ENCODE peak calls at places on chromosomes 3 and 15, in eight cellular contexts. W, I, J, T, F, V, K and L are unnamed samples.

GRCh38 chr15:82767163-82767829 is 38.6 kb downstream of the FSD2 start:
- DNase-seq in W (no peak), I (no peak), J (no peak), T (no peak), F (no peak), V (no peak), K (no peak), L (no peak)

GRCh38 chr3:50602675-50603191 is 8.8 kb downstream of the CISH start:
- DNase-seq in W (no peak), I (no peak), J (peak), T (no peak), F (no peak), V (peak), K (peak), L (no peak)

GRCh38 chr15:89206908-89207331 is 14.5 kb downstream of the RLBP1 start:
- DNase-seq in W (peak), I (peak), J (peak), T (peak), F (peak), V (peak), K (peak), L (peak)

GRCh38 chr3:52518723-52519444 is 14.8 kb downstream of the NT5DC2 start:
- DNase-seq in W (peak), I (no peak), J (no peak), T (no peak), F (no peak), V (no peak), K (no peak), L (no peak)

GRCh38 chr15:80480171-80480811 is 76.1 kb downstream of the ARNT2 start:
- DNase-seq in W (no peak), I (no peak), J (no peak), T (no peak), F (no peak), V (no peak), K (no peak), L (peak)

GRCh38 chr3:7190094-7190493 is 329.2 kb downstream of the GRM7 start:
- DNase-seq in W (no peak), I (no peak), J (no peak), T (no peak), F (peak), V (no peak), K (no peak), L (no peak)

GRCh38 chr15:78944202-78944625 is 632 bp downstream of the CTSH start:
- DNase-seq in W (no peak), I (no peak), J (no peak), T (no peak), F (no peak), V (no peak), K (no peak), L (no peak)

GRCh38 chr3:79167651-79168416 is 600.0 kb downstream of the ROBO1 start:
- DNase-seq in W (no peak), I (no peak), J (peak), T (no peak), F (peak), V (no peak), K (no peak), L (peak)

GRCh38 chr15:56698268-56698667 is 35.0 kb downstream of the ZNF280D start:
- DNase-seq in W (no peak), I (no peak), J (no peak), T (no peak), F (no peak), V (no peak), K (no peak), L (no peak)

GRCh38 chr3:123286308-123287023 is 84.7 kb downstream of the SEC22A start:
- DNase-seq in W (peak), I (peak), J (peak), T (peak), F (peak), V (no peak), K (peak), L (peak)

GRCh38 chr15:32737246-32737757 is 19.5 kb downstream of the GREM1 start:
- DNase-seq in W (no peak), I (no peak), J (no peak), T (no peak), F (no peak), V (no peak), K (no peak), L (no peak)

GRCh38 chr15:54979949-54980348 is 216.8 kb downstream of the RSL24D1 start:
- DNase-seq in W (no peak), I (no peak), J (no peak), T (no peak), F (no peak), V (no peak), K (no peak), L (no peak)

GRCh38 chr3:176650478-176650877 is 546.8 kb downstream of the TBL1XR1 start:
- DNase-seq in W (peak), I (no peak), J (no peak), T (no peak), F (no peak), V (no peak), K (no peak), L (peak)

GRCh38 chr15:53437985-53438841 is 321.2 kb downstream of the WDR72 start:
- DNase-seq in W (no peak), I (no peak), J (no peak), T (no peak), F (no peak), V (no peak), K (no peak), L (no peak)

GRCh38 chr3:22377421-22377820 is 626.4 kb upstream of the ZNF385D start:
- DNase-seq in W (no peak), I (no peak), J (no peak), T (no peak), F (no peak), V (no peak), K (no peak), L (peak)

GRCh38 chr3:116667791-116668190 is 41.8 kb upstream of the TUSC7 start:
- DNase-seq in W (no peak), I (no peak), J (no peak), T (no peak), F (no peak), V (no peak), K (no peak), L (no peak)

GRCh38 chr3:132642539-132642847 is 17.1 kb downstream of the ACAD11 start:
- DNase-seq in W (no peak), I (no peak), J (no peak), T (no peak), F (no peak), V (no peak), K (no peak), L (no peak)

GRCh38 chr15:22958487-22959280 is 21.5 kb downstream of the CYFIP1 start:
- DNase-seq in W (no peak), I (no peak), J (no peak), T (no peak), F (no peak), V (no peak), K (no peak), L (no peak)

GRCh38 chr3:49644684-49645083 is 29.5 kb upstream of the APEH start:
- DNase-seq in W (no peak), I (no peak), J (no peak), T (no peak), F (no peak), V (no peak), K (no peak), L (no peak)

GRCh38 chr15:58040117-58040516 is 25.4 kb downstream of the ALDH1A2 start:
- DNase-seq in W (no peak), I (no peak), J (peak), T (no peak), F (no peak), V (no peak), K (no peak), L (no peak)

GRCh38 chr15:96657096-96657495 is 326.6 kb downstream of the NR2F2 start:
- DNase-seq in W (no peak), I (no peak), J (no peak), T (no peak), F (no peak), V (no peak), K (no peak), L (no peak)

GRCh38 chr15:69660658-69661405 is 208.2 kb downstream of the RPLP1 start:
- DNase-seq in W (no peak), I (no peak), J (no peak), T (no peak), F (no peak), V (no peak), K (no peak), L (no peak)

GRCh38 chr3:39491733-39492350 is 24.4 kb downstream of the MOBP start:
- DNase-seq in W (no peak), I (no peak), J (no peak), T (no peak), F (no peak), V (no peak), K (no peak), L (no peak)

GRCh38 chr3:188126931-188127330 is 27.0 kb upstream of the LPP start:
- DNase-seq in W (no peak), I (no peak), J (no peak), T (no peak), F (no peak), V (no peak), K (no peak), L (no peak)

GRCh38 chr3:195078891-195079440 is 192.0 kb downstream of the XXYLT1 start:
- DNase-seq in W (no peak), I (no peak), J (no peak), T (no peak), F (no peak), V (no peak), K (no peak), L (no peak)

GRCh38 chr15:77630956-77631789 is 1.5 kb downstream of the LINGO1 start:
- DNase-seq in W (no peak), I (no peak), J (no peak), T (peak), F (peak), V (no peak), K (peak), L (no peak)

GRCh38 chr3:183576487-183577107 is 21.1 kb upstream of the KLHL6 start:
- DNase-seq in W (no peak), I (peak), J (peak), T (peak), F (peak), V (no peak), K (no peak), L (no peak)

GRCh38 chr15:82117296-82117695 is 71.5 kb upstream of the MEX3B start:
- DNase-seq in W (no peak), I (no peak), J (no peak), T (no peak), F (no peak), V (no peak), K (no peak), L (no peak)

GRCh38 chr15:67905628-67906027 is 65.8 kb upstream of the RNU6-1 start:
- DNase-seq in W (no peak), I (no peak), J (no peak), T (no peak), F (no peak), V (no peak), K (no peak), L (no peak)

GRCh38 chr15:35173444-35174118 is 88.5 kb upstream of the NANOGP8 start:
- DNase-seq in W (peak), I (no peak), J (no peak), T (no peak), F (no peak), V (no peak), K (no peak), L (peak)

GRCh38 chr3:120093119-120093922 is 926 bp downstream of the GSK3B start:
- DNase-seq in W (no peak), I (peak), J (peak), T (peak), F (peak), V (no peak), K (peak), L (peak)

GRCh38 chr3:157064402-157064801 is 95.5 kb downstream of the CCNL1 start:
- DNase-seq in W (no peak), I (no peak), J (no peak), T (no peak), F (no peak), V (no peak), K (no peak), L (no peak)

GRCh38 chr3:78729921-78730320 is 1037.9 kb downstream of the ROBO1 start:
- DNase-seq in W (no peak), I (no peak), J (no peak), T (no peak), F (no peak), V (no peak), K (no peak), L (no peak)

GRCh38 chr3:141434255-141434654 is 52.6 kb upstream of the RASA2 start:
- DNase-seq in W (no peak), I (no peak), J (no peak), T (no peak), F (no peak), V (no peak), K (no peak), L (no peak)
- H3K27ac ChIP-seq in W (no peak), I (no peak), J (peak), T (no peak), F (no peak), V (no peak), K (no peak), L (no peak)

GRCh38 chr15:71050461-71050860 is 64.8 kb upstream of the THSD4 start:
- DNase-seq in W (no peak), I (no peak), J (no peak), T (no peak), F (no peak), V (no peak), K (no peak), L (no peak)
- TF ChIP-seq CTCF in W (no peak), I (no peak), J (no peak), T (no peak), F (no peak), V (no peak), K (no peak), L (no peak)

GRCh38 chr3:149167898-149168297 is 38.5 kb downstream of the HPS3 start:
- DNase-seq in W (no peak), I (no peak), J (no peak), T (no peak), F (no peak), V (no peak), K (no peak), L (no peak)

GRCh38 chr3:149163066-149163465 is 33.6 kb downstream of the HPS3 start:
- DNase-seq in W (no peak), I (peak), J (no peak), T (no peak), F (no peak), V (no peak), K (no peak), L (no peak)

GRCh38 chr3:149160754-149161289 is 31.4 kb downstream of the HPS3 start:
- DNase-seq in W (no peak), I (no peak), J (no peak), T (no peak), F (no peak), V (no peak), K (no peak), L (no peak)

GRCh38 chr3:149162007-149162406 is 32.6 kb downstream of the HPS3 start:
- DNase-seq in W (no peak), I (no peak), J (no peak), T (no peak), F (no peak), V (no peak), K (no peak), L (no peak)
- H3K27ac ChIP-seq in W (no peak), I (no peak), J (no peak), T (no peak), F (no peak), V (no peak), K (no peak), L (no peak)

GRCh38 chr15:83837946-83838571 is 184.1 kb downstream of the ADAMTSL3 start:
- DNase-seq in W (peak), I (peak), J (peak), T (peak), F (no peak), V (no peak), K (peak), L (no peak)
- TF ChIP-seq CTCF in W (peak), I (peak), J (peak), T (peak), F (peak), V (no peak), K (peak), L (peak)

DNA sequence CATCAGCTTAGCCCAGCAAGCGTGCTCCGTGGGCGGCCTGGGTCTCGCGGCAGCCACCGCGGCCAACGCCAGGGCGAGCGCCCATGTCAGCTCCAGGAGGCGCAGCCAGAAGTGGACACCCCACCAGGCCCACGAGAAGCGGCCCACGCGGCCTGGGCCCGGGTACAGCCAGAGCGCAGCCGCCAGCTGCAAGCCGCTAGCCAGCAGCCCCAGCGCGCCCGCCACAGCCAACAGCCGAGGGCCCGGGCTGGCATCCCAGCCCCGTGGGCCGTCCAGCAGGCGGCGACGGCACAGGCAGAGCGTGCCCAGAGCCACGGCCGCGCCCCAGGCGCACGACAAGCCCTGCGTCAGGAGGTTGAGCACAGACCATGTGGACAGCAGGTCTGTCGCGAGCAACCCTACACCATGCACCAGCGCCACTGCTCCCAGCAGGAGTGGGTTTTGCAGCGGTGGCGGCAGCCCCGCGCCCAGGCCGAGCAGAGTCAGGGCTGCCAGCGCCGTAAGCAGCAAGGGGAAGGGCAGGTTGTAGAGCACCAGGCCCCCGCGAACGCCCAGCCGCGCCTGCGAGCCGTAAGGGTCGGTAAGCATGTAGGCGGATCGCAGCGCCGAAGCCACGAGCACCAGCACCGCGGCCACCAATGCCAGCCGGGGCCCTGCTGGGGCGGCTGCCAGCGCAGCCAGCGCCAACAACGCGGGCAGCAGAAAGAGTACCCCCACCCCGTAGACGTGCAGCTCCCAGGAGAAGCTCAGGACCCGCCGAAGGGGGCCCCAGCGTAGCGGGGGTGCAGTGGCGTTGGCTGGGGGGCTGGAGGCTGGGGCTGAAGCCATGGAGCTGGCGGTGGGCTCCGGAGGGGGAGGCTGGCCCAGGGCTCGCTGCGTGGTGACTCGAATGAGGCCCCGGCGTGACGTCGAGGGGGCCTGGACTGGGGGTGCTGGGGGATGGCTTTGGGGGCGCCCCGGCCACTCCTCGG is 4.9 kb downstream of the PRRT3 start:
- DNase-seq in W (no peak), I (no peak), J (peak), T (peak), F (peak), V (peak), K (peak), L (peak)
- H3K27ac ChIP-seq in W (no peak), I (no peak), J (no peak), T (no peak), F (no peak), V (peak), K (peak), L (peak)

GRCh38 chr3:87082806-87083440 is 92.0 kb upstream of the VGLL3 start:
- DNase-seq in W (peak), I (peak), J (peak), T (peak), F (peak), V (no peak), K (peak), L (peak)

GRCh38 chr3:87084868-87085267 is 93.9 kb upstream of the VGLL3 start:
- DNase-seq in W (no peak), I (no peak), J (no peak), T (no peak), F (no peak), V (no peak), K (no peak), L (no peak)

GRCh38 chr3:87088984-87089841 is 98.3 kb upstream of the VGLL3 start:
- DNase-seq in W (no peak), I (no peak), J (no peak), T (peak), F (peak), V (peak), K (peak), L (peak)

DNA sequence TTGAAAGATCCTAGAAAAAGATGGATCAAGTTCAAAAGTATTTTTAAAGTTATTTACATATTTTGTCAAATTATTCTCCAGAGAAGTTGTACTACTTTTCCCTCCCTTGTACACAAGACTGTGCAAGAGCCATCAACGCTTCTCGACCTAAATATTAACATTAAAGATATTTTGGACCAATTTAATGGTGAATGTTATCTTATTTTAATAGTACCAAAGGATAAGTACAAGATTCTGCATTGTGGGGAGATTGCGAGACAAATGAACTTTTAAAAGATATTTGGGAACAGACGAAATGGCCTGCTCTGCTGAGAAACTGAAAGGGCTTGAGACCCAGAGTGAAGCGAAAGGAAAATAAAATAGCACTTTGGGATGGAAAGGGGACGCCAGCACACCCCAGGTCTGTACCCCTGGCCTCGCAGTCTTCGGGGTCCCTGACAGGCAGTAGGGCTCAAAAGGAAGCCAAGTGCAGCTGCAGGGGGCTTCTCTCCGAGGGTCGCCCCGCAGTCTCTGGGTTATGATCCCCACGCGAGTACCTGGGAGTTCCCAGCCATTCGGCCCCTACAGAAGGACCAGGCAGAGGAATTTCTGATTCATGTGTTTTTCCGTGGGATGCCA is 97.5 kb upstream of the VGLL3 start:
- DNase-seq in W (no peak), I (no peak), J (no peak), T (no peak), F (no peak), V (no peak), K (no peak), L (peak)
- TF ChIP-seq CTCF in W (no peak), I (no peak), J (no peak), T (no peak), F (no peak), V (no peak), K (no peak), L (no peak)

DNA sequence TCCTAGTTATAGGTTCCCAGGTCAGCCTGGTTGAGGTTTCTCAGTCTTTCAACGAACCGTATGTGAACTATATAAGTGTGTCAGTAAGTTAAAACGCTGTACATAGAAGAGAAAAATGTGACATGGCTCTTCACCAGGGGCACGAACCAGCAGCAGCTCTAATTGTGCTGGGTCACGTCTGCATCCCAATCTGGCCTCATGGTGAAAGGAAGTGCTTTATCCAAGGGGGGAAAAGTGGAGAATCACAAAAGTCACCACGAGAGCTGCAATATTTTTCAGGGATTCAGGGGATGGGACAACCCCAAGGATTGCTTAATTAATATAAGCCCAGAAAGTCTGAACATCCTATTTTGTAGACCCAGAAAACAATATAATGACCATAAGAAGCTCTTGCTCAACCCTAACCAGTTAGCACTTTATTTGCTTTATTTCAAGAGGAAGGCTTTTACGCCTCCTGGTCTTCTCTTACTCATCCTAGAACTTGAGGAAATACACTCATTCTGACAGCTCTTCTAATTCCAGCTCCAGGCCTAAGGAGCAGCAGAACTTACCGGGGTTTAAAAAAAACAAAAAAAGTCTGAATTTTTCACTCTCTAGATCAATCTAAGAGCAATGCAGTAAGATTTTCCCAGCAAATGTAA is 16.5 kb downstream of the ANXA2 start:
- DNase-seq in W (no peak), I (no peak), J (no peak), T (no peak), F (no peak), V (no peak), K (no peak), L (no peak)
- H3K27ac ChIP-seq in W (no peak), I (no peak), J (peak), T (no peak), F (peak), V (peak), K (peak), L (peak)